ENCODE peak calls at places on chromosomes 4 and X, in five cellular contexts. One of them, this sample, is unnamed.

GRCh38 chrX:69493193-69493592 is 10.9 kb upstream of the NALF2 start:
- ATAC-seq in heart right ventricle: peak; percentile 57
- ATAC-seq in pancreas: peak; percentile 64
- ATAC-seq in HCT116: peak; percentile 85
- ATAC-seq in body of pancreas: no peak
- ATAC-seq in this sample: no peak

GRCh38 chr4:163148466-163149336 is 18.0 kb downstream of the NAF1 start:
- ATAC-seq in heart right ventricle: no peak
- ATAC-seq in pancreas: no peak
- ATAC-seq in HCT116: no peak
- ATAC-seq in body of pancreas: no peak
- ATAC-seq in this sample: no peak

GRCh38 chrX:15564981-15565579 is 35.7 kb downstream of the ACE2 start:
- ATAC-seq in heart right ventricle: peak; percentile 77
- ATAC-seq in pancreas: peak; percentile 89
- ATAC-seq in HCT116: peak; percentile 96
- ATAC-seq in body of pancreas: peak; percentile 86
- ATAC-seq in this sample: peak; percentile 73

GRCh38 chr4:81040175-81040659 is 9.7 kb downstream of the BMP3 start:
- ATAC-seq in heart right ventricle: no peak
- ATAC-seq in pancreas: no peak
- ATAC-seq in HCT116: peak; percentile 57
- ATAC-seq in body of pancreas: no peak
- ATAC-seq in this sample: no peak

GRCh38 chrX:22424919-22425318 is 152.2 kb downstream of the CBLL2 start:
- ATAC-seq in heart right ventricle: no peak
- ATAC-seq in pancreas: no peak
- ATAC-seq in HCT116: no peak
- ATAC-seq in body of pancreas: no peak
- ATAC-seq in this sample: no peak

GRCh38 chr4:140653718-140654515 is 85.2 kb upstream of the UCP1 start:
- ATAC-seq in heart right ventricle: no peak
- ATAC-seq in pancreas: no peak
- ATAC-seq in HCT116: no peak
- ATAC-seq in body of pancreas: peak; percentile 35
- ATAC-seq in this sample: no peak

GRCh38 chr4:42371306-42372063 is 25.8 kb upstream of the SHISA3 start:
- ATAC-seq in heart right ventricle: no peak
- ATAC-seq in pancreas: no peak
- ATAC-seq in HCT116: peak; percentile 55
- ATAC-seq in body of pancreas: no peak
- ATAC-seq in this sample: no peak

GRCh38 chr4:15736514-15737050 is 33.7 kb downstream of the BST1 start:
- ATAC-seq in heart right ventricle: no peak
- ATAC-seq in pancreas: no peak
- ATAC-seq in HCT116: no peak
- ATAC-seq in body of pancreas: no peak
- ATAC-seq in this sample: no peak

GRCh38 chr4:165016971-165017370 is 14.8 kb upstream of the TRIM60 start:
- ATAC-seq in heart right ventricle: no peak
- ATAC-seq in pancreas: no peak
- ATAC-seq in HCT116: peak; percentile 97
- ATAC-seq in body of pancreas: no peak
- ATAC-seq in this sample: no peak

GRCh38 chrX:100264200-100264599 is 145.9 kb downstream of the PCDH19 start:
- ATAC-seq in heart right ventricle: no peak
- ATAC-seq in pancreas: no peak
- ATAC-seq in HCT116: no peak
- ATAC-seq in body of pancreas: no peak
- ATAC-seq in this sample: no peak

GRCh38 chr4:38071801-38072567 is 111.8 kb downstream of the PTTG2 start:
- ATAC-seq in heart right ventricle: peak; percentile 91
- ATAC-seq in pancreas: no peak
- ATAC-seq in HCT116: no peak
- ATAC-seq in body of pancreas: no peak
- ATAC-seq in this sample: peak; percentile 77

GRCh38 chr4:114052227-114052626 is 72.8 kb upstream of the ARSJ start:
- ATAC-seq in heart right ventricle: peak; percentile 57
- ATAC-seq in pancreas: no peak
- ATAC-seq in HCT116: no peak
- ATAC-seq in body of pancreas: no peak
- ATAC-seq in this sample: no peak

GRCh38 chrX:21153503-21153902 is 220.7 kb upstream of the CNKSR2 start:
- ATAC-seq in heart right ventricle: peak; percentile 87
- ATAC-seq in pancreas: no peak
- ATAC-seq in HCT116: no peak
- ATAC-seq in body of pancreas: no peak
- ATAC-seq in this sample: peak; percentile 82

GRCh38 chr4:184583738-184584502 is 65.3 kb downstream of the CASP3 start:
- ATAC-seq in heart right ventricle: no peak
- ATAC-seq in pancreas: no peak
- ATAC-seq in HCT116: no peak
- ATAC-seq in body of pancreas: no peak
- ATAC-seq in this sample: no peak

GRCh38 chr4:78612398-78613005 is 60.9 kb downstream of the ANXA3 start:
- ATAC-seq in heart right ventricle: peak; percentile 56
- ATAC-seq in pancreas: peak; percentile 64
- ATAC-seq in HCT116: peak; percentile 75
- ATAC-seq in body of pancreas: peak; percentile 74
- ATAC-seq in this sample: peak; percentile 46

GRCh38 chrX:123993326-123993725 is 31.8 kb downstream of the STAG2 start:
- ATAC-seq in heart right ventricle: no peak
- ATAC-seq in pancreas: no peak
- ATAC-seq in HCT116: no peak
- ATAC-seq in body of pancreas: no peak
- ATAC-seq in this sample: no peak

GRCh38 chrX:27842867-27843266 is 35.1 kb downstream of the MAGEB10 start:
- ATAC-seq in heart right ventricle: no peak
- ATAC-seq in pancreas: no peak
- ATAC-seq in HCT116: no peak
- ATAC-seq in body of pancreas: no peak
- ATAC-seq in this sample: no peak

GRCh38 chr4:128869801-128870509 is 60.5 kb downstream of the JADE1 start:
- ATAC-seq in heart right ventricle: no peak
- ATAC-seq in pancreas: no peak
- ATAC-seq in HCT116: no peak
- ATAC-seq in body of pancreas: no peak
- ATAC-seq in this sample: no peak

GRCh38 chrX:45602151-45602550 is 401.5 kb upstream of the DIPK2B start:
- ATAC-seq in heart right ventricle: no peak
- ATAC-seq in pancreas: no peak
- ATAC-seq in HCT116: no peak
- ATAC-seq in body of pancreas: no peak
- ATAC-seq in this sample: peak; percentile 65

GRCh38 chr4:177185579-177185978 is 124.1 kb upstream of the NEIL3 start:
- ATAC-seq in heart right ventricle: no peak
- ATAC-seq in pancreas: no peak
- ATAC-seq in HCT116: no peak
- ATAC-seq in body of pancreas: no peak
- ATAC-seq in this sample: no peak

GRCh38 chr4:22587253-22587652 is 71.4 kb upstream of the ADGRA3 start:
- ATAC-seq in heart right ventricle: no peak
- ATAC-seq in pancreas: no peak
- ATAC-seq in HCT116: no peak
- ATAC-seq in body of pancreas: no peak
- ATAC-seq in this sample: no peak

GRCh38 chr4:183557611-183558010 is 52.8 kb downstream of the ING2 start:
- ATAC-seq in heart right ventricle: no peak
- ATAC-seq in pancreas: no peak
- ATAC-seq in HCT116: no peak
- ATAC-seq in body of pancreas: no peak
- ATAC-seq in this sample: no peak

GRCh38 chr4:16206301-16206700 is 20.0 kb downstream of the TAPT1 start:
- ATAC-seq in heart right ventricle: no peak
- ATAC-seq in pancreas: no peak
- ATAC-seq in HCT116: no peak
- ATAC-seq in body of pancreas: no peak
- ATAC-seq in this sample: no peak

GRCh38 chr4:78166582-78166981 is 109.5 kb downstream of the FRAS1 start:
- ATAC-seq in heart right ventricle: no peak
- ATAC-seq in pancreas: no peak
- ATAC-seq in HCT116: peak; percentile 27
- ATAC-seq in body of pancreas: no peak
- ATAC-seq in this sample: no peak

GRCh38 chrX:129522184-129523059 is 868 bp downstream of the SMARCA1 start:
- ATAC-seq in heart right ventricle: peak; percentile 87
- ATAC-seq in pancreas: peak; percentile 75
- ATAC-seq in HCT116: peak; percentile 84
- ATAC-seq in body of pancreas: peak; percentile 74
- ATAC-seq in this sample: peak; percentile 68

GRCh38 chr4:108224628-108225053 is 55.9 kb upstream of the LEF1 start:
- ATAC-seq in heart right ventricle: no peak
- ATAC-seq in pancreas: no peak
- ATAC-seq in HCT116: peak; percentile 30
- ATAC-seq in body of pancreas: no peak
- ATAC-seq in this sample: no peak

GRCh38 chrX:118780509-118780908 is 43.1 kb upstream of the ZCCHC12 start:
- ATAC-seq in heart right ventricle: no peak
- ATAC-seq in pancreas: no peak
- ATAC-seq in HCT116: no peak
- ATAC-seq in body of pancreas: no peak
- ATAC-seq in this sample: peak; percentile 71

GRCh38 chr4:159855731-159856130 is 752.9 kb downstream of the RAPGEF2 start:
- ATAC-seq in heart right ventricle: no peak
- ATAC-seq in pancreas: no peak
- ATAC-seq in HCT116: no peak
- ATAC-seq in body of pancreas: no peak
- ATAC-seq in this sample: no peak

GRCh38 chr4:98529970-98530569 is 128.3 kb downstream of the TSPAN5 start:
- ATAC-seq in heart right ventricle: no peak
- ATAC-seq in pancreas: no peak
- ATAC-seq in HCT116: peak; percentile 17
- ATAC-seq in body of pancreas: no peak
- ATAC-seq in this sample: no peak

GRCh38 chrX:14779589-14779988 is 93.3 kb downstream of the FANCB start:
- ATAC-seq in heart right ventricle: no peak
- ATAC-seq in pancreas: no peak
- ATAC-seq in HCT116: no peak
- ATAC-seq in body of pancreas: no peak
- ATAC-seq in this sample: no peak

GRCh38 chr4:124202106-124202505 is 510.4 kb downstream of the ANKRD50 start:
- ATAC-seq in heart right ventricle: no peak
- ATAC-seq in pancreas: no peak
- ATAC-seq in HCT116: no peak
- ATAC-seq in body of pancreas: peak; percentile 50
- ATAC-seq in this sample: peak; percentile 61
- TF ChIP-seq CTCF in heart right ventricle: no peak
- TF ChIP-seq CTCF in pancreas: no peak
- TF ChIP-seq CTCF in HCT116: no peak
- TF ChIP-seq CTCF in body of pancreas: no peak
- TF ChIP-seq CTCF in this sample: peak; percentile 32

DNA sequence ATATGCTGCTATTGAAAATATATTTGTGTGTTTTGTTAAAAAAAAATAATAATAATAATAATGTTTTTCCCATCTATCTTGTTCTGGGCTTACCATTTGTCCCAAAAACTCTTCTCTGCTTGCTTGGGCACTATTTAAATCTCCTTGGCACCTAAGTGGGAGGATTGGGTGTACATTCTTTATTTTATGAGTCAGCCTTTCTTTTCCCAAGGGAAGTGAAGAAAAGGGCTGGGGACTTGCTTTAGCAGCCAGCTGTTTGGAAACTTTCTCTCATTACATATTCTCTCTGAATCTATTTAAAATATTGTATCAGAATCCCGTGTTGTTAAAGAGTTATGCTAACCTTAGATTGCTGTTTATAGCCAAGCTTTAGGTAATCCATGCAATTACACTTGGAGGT is 2332.4 kb downstream of the ARAP2 start:
- ATAC-seq in heart right ventricle: no peak
- ATAC-seq in pancreas: no peak
- ATAC-seq in HCT116: no peak
- ATAC-seq in body of pancreas: no peak
- ATAC-seq in this sample: no peak
- H3K9me3 ChIP-seq in heart right ventricle: peaks cover 5% of the 10 kb centered on the region
- H3K9me3 ChIP-seq in pancreas: no peaks in the 10 kb centered on the region
- H3K9me3 ChIP-seq in HCT116: peaks cover 13% of the 10 kb centered on the region
- H3K9me3 ChIP-seq in body of pancreas: no peaks in the 10 kb centered on the region
- H3K9me3 ChIP-seq in this sample: no peaks in the 10 kb centered on the region

GRCh38 chr4:146621-147020 is 22.3 kb downstream of the ZNF718 start:
- ATAC-seq in heart right ventricle: no peak
- ATAC-seq in pancreas: no peak
- ATAC-seq in HCT116: no peak
- ATAC-seq in body of pancreas: no peak
- ATAC-seq in this sample: no peak
- H3K36me3 ChIP-seq in heart right ventricle: peaks cover 99% of the 10 kb centered on the region
- H3K36me3 ChIP-seq in pancreas: no peaks in the 10 kb centered on the region
- H3K36me3 ChIP-seq in HCT116: no peaks in the 10 kb centered on the region
- H3K36me3 ChIP-seq in body of pancreas: no peaks in the 10 kb centered on the region
- H3K36me3 ChIP-seq in this sample: no peaks in the 10 kb centered on the region

DNA sequence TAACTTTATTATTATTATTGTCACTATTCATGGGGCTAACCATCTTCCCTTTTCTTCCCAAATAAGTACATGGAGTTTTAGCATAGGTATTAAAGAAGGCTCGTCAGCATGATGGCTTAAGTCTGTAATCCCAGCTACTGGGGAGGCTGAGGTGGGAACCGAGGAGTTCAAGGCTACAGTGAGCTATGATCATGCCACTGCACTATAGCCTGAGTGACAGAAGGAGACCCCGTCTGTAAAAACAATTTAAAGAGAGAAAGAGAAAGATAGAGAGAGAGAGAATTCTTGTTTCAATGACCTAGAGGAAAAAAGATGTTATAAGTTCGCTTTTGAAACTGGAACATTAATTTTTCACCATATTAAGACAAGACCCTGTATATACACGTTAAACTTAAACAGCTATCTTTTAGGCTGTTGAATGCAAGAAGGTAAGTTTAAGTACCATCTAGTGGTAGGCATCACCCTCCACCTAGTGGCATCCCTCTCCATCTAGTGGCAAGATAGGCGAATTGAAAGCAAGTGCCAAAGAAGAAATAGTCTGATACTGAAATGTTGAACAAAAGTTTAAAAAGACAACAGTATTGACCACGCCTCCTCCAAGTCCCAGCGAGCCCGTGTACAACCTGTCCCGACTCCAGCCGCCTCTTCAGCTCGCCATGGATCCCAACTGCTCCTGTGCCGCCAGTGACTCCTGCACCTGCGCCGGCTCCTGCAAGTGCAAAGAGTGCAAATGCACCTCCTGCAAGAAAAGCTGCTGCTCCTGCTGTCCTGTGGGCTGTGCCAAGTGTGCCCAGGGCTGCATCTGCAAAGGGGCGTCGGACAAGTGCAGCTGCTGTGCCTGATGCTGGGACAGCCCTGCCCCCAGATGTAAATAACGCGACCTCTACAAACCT is 26.0 kb upstream of the YTHDC1 start:
- ATAC-seq in heart right ventricle: no peak
- ATAC-seq in pancreas: peak; percentile 79
- ATAC-seq in HCT116: peak; percentile 96
- ATAC-seq in body of pancreas: peak; percentile 86
- ATAC-seq in this sample: peak; percentile 38
- TF ChIP-seq CTCF in heart right ventricle: peak; percentile 58
- TF ChIP-seq CTCF in pancreas: peak; percentile 75
- TF ChIP-seq CTCF in HCT116: peak; percentile 98
- TF ChIP-seq CTCF in body of pancreas: peak; percentile 68
- TF ChIP-seq CTCF in this sample: peak; percentile 83

DNA sequence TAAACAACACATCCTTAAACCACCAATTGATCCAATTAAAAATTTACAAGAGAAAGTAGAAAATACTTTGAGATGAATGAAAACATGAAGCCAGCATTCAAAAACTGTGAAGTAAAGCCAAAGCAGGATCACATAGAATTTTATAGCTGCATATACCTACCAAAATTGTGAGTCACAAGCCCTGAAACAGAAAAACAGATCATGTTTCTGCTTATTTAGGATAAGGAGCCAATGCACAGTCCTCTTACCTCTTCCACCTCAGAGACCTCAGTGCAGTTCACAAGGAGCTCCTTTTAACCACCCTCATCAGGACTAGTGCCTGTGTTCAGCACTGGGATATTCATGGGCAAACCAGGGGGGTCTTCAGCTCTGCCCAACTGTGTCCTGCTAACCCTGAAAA is 386.7 kb downstream of the TECRL start:
- ATAC-seq in heart right ventricle: no peak
- ATAC-seq in pancreas: no peak
- ATAC-seq in HCT116: no peak
- ATAC-seq in body of pancreas: no peak
- ATAC-seq in this sample: no peak
- H3K9me3 ChIP-seq in heart right ventricle: peaks cover 38% of the 10 kb centered on the region
- H3K9me3 ChIP-seq in pancreas: no peaks in the 10 kb centered on the region
- H3K9me3 ChIP-seq in HCT116: peaks cover 12% of the 10 kb centered on the region
- H3K9me3 ChIP-seq in body of pancreas: no peaks in the 10 kb centered on the region
- H3K9me3 ChIP-seq in this sample: peaks cover 29% of the 10 kb centered on the region